ENCODE peak calls at places on chromosomes 3 and 15, in seven cellular contexts. Q is glutamatergic neuron; A is RPMI8226; P is foreskin fibroblast; O is GM12891; N is stimulated activated CD4-positive, alpha-beta T cell treated with anti-CD3 and anti-CD28 coated beads, TNF-alpha, amount 100 ng/mL, for 4 hours; X is left cardiac atrium. J is an unnamed sample.
A peak's percentile ranks its signal among the peaks of the same experiment; 100 is the strongest.

GRCh38 chr15:89751748-89752147 is 699 bp upstream of the MESP1 start:
- DNase-seq in N (no peak), O (no peak), A (no peak), Q (no peak), P (no peak), X (no peak), J (no peak)

GRCh38 chr15:81273200-81273599 is 50.7 kb downstream of the STARD5 start:
- DNase-seq in Q (no peak), N (no peak), A (peak; percentile 1), X (no peak), P (no peak), O (no peak), J (no peak)

GRCh38 chr3:146732325-146732724 is 127.2 kb upstream of the PLSCR5 start:
- DNase-seq in Q (no peak), X (no peak), P (no peak), A (no peak), O (no peak), N (no peak), J (no peak)

GRCh38 chr3:38128303-38128655 is 8.6 kb downstream of the ACAA1 start:
- DNase-seq in Q (no peak), A (no peak), O (no peak), P (no peak), N (no peak), X (no peak), J (no peak)

GRCh38 chr3:182954553-182954952 is 25.8 kb downstream of the DCUN1D1 start:
- DNase-seq in A (no peak), N (no peak), X (no peak), O (no peak), Q (no peak), P (no peak), J (no peak)

GRCh38 chr15:40936709-40937666 is 7.8 kb downstream of the DLL4 start:
- DNase-seq in A (no peak), X (no peak), Q (no peak), N (no peak), O (no peak), P (peak; percentile 64), J (no peak)

GRCh38 chr3:114274929-114275328 is 18.9 kb upstream of the TIGIT start:
- DNase-seq in A (peak; percentile 18), P (peak; percentile 29), Q (no peak), X (no peak), O (no peak), N (no peak), J (no peak)

GRCh38 chr3:106683931-106684330 is 693.3 kb upstream of the CCDC54 start:
- DNase-seq in X (no peak), N (no peak), P (no peak), O (no peak), A (no peak), Q (no peak), J (no peak)

GRCh38 chr3:115704661-115705338 is 81.5 kb downstream of the GAP43 start:
- DNase-seq in X (no peak), P (no peak), A (no peak), O (no peak), Q (no peak), N (no peak), J (no peak)

GRCh38 chr15:79028411-79028964 is 62.1 kb downstream of the RASGRF1 start:
- DNase-seq in P (no peak), Q (peak; percentile 69), X (no peak), N (no peak), A (peak; percentile 65), O (peak; percentile 59), J (peak; percentile 50)

GRCh38 chr3:64653101-64653500 is 34.7 kb downstream of the ADAMTS9 start:
- DNase-seq in P (no peak), X (no peak), A (no peak), N (no peak), O (no peak), Q (no peak), J (no peak)

GRCh38 chr3:184355261-184356012 is 6.0 kb downstream of the CLCN2 start:
- DNase-seq in A (no peak), N (no peak), Q (no peak), O (no peak), X (no peak), P (no peak), J (no peak)

GRCh38 chr15:41161736-41162135 is 45.7 kb upstream of the INO80 start:
- DNase-seq in A (no peak), X (no peak), N (no peak), Q (no peak), P (no peak), O (no peak), J (no peak)

GRCh38 chr15:51051776-51052175 is 42.9 kb downstream of the TNFAIP8L3 start:
- DNase-seq in O (no peak), Q (no peak), N (no peak), A (no peak), X (peak; percentile 62), P (no peak), J (no peak)

GRCh38 chr15:72342385-72342784 is 22.4 kb upstream of the CELF6 start:
- DNase-seq in A (no peak), O (no peak), Q (peak; percentile 66), P (no peak), X (no peak), N (peak; percentile 13), J (no peak)

GRCh38 chr15:38603271-38603670 is 38.7 kb upstream of the RASGRP1 start:
- DNase-seq in P (no peak), O (no peak), A (no peak), Q (no peak), N (no peak), X (no peak), J (no peak)

GRCh38 chr3:49668414-49668797 is 5.7 kb upstream of the APEH start:
- DNase-seq in X (no peak), P (no peak), A (no peak), Q (no peak), N (no peak), O (no peak), J (peak; percentile 25)

GRCh38 chr3:34132069-34132677 is 333.7 kb downstream of the PDCD6IP start:
- DNase-seq in Q (peak; percentile 24), O (no peak), X (peak; percentile 23), A (no peak), N (no peak), P (no peak), J (no peak)

GRCh38 chr3:29144807-29145206 is 136.1 kb upstream of the RBMS3 start:
- DNase-seq in Q (no peak), N (no peak), P (peak; percentile 50), X (peak; percentile 40), O (no peak), A (no peak), J (no peak)

GRCh38 chr3:177470200-177470941 is 273.1 kb upstream of the TBL1XR1 start:
- DNase-seq in A (no peak), O (no peak), Q (no peak), N (no peak), X (no peak), P (no peak), J (no peak)

GRCh38 chr3:72133329-72134011 is 348.5 kb upstream of the PROK2 start:
- DNase-seq in X (no peak), A (no peak), N (no peak), O (no peak), Q (no peak), P (no peak), J (peak; percentile 72)

GRCh38 chr15:36924076-36924475 is 176.3 kb downstream of the MEIS2 start:
- DNase-seq in Q (no peak), X (no peak), P (no peak), A (no peak), O (no peak), N (no peak), J (no peak)

GRCh38 chr3:186986811-186987210 is 56.5 kb downstream of the ST6GAL1 start:
- DNase-seq in O (no peak), Q (no peak), P (no peak), N (no peak), A (no peak), X (no peak), J (no peak)

GRCh38 chr3:42497009-42497731 is 5.3 kb upstream of the VIPR1 start:
- DNase-seq in A (no peak), N (no peak), P (no peak), O (no peak), Q (peak; percentile 9), X (no peak), J (peak; percentile 95)

GRCh38 chr15:74402873-74403589 is 30.7 kb downstream of the SEMA7A start:
- DNase-seq in Q (no peak), P (no peak), O (no peak), N (peak; percentile 63), A (peak; percentile 93), X (no peak), J (no peak)

GRCh38 chr3:161070252-161070930 is 34.8 kb downstream of the B3GALNT1 start:
- DNase-seq in N (no peak), P (no peak), X (no peak), O (no peak), Q (no peak), A (no peak), J (no peak)

GRCh38 chr3:193816656-193817311 is 223.8 kb downstream of the OPA1 start:
- DNase-seq in X (peak; percentile 82), P (peak; percentile 7), O (no peak), N (no peak), A (no peak), Q (peak; percentile 74), J (peak; percentile 13)

GRCh38 chr15:29100486-29101000 is 169.1 kb downstream of the NSMCE3 start:
- DNase-seq in A (no peak), N (no peak), Q (peak; percentile 2), P (no peak), X (no peak), O (no peak), J (no peak)

GRCh38 chr15:38854506-38854905 is 289.9 kb upstream of the RASGRP1 start:
- DNase-seq in X (no peak), A (no peak), O (no peak), P (no peak), Q (no peak), N (no peak), J (no peak)

GRCh38 chr15:88274534-88275460 is 18.3 kb upstream of the NTRK3 start:
- DNase-seq in P (peak; percentile 26), N (peak; percentile 37), Q (peak; percentile 90), A (peak; percentile 70), X (peak; percentile 66), O (peak; percentile 85), J (peak; percentile 43)

GRCh38 chr3:15148614-15149013 is 49.7 kb upstream of the RBSN start:
- DNase-seq in X (no peak), A (peak; percentile 48), P (no peak), O (no peak), N (no peak), Q (peak; percentile 16), J (peak; percentile 29)

GRCh38 chr3:128625409-128625945 is 25.1 kb downstream of the RPN1 start:
- DNase-seq in X (no peak), O (no peak), P (no peak), N (no peak), Q (no peak), A (no peak), J (no peak)

GRCh38 chr3:36606871-36607765 is 157.2 kb downstream of the DCLK3 start:
- DNase-seq in P (no peak), X (no peak), A (no peak), N (no peak), O (no peak), Q (no peak), J (no peak)